ENCODE peak calls at places on chromosomes 6 and 20, in four cellular contexts. O is GM12878, E is HL-60, U is K562. Z is an unnamed sample.

GRCh38 chr6:80382796-80383195 is 276.3 kb downstream of the BCKDHB start:
- DNase-seq in O (no peak), E (no peak), U (no peak), Z (no peak)

GRCh38 chr6:160917581-160917980 is 74.0 kb upstream of the MAP3K4 start:
- DNase-seq in O (no peak), E (no peak), U (no peak), Z (no peak)

GRCh38 chr20:56626367-56627121 is 2.6 kb upstream of the TFAP2C start:
- DNase-seq in O (no peak), E (no peak), U (peak), Z (peak)

GRCh38 chr20:24483435-24484080 is 14.1 kb downstream of the SYNDIG1 start:
- DNase-seq in O (no peak), E (no peak), U (no peak), Z (no peak)

GRCh38 chr6:32554269-32554919 is 24.3 kb upstream of the HLA-DRB5 start:
- DNase-seq in O (no peak), E (no peak), U (no peak), Z (no peak)

GRCh38 chr20:56903421-56903820 is 274.3 kb downstream of the TFAP2C start:
- DNase-seq in O (no peak), E (no peak), U (no peak), Z (no peak)

GRCh38 chr6:31042801-31043200 is 32.5 kb downstream of the MUC22 start:
- DNase-seq in O (no peak), E (no peak), U (peak), Z (no peak)

GRCh38 chr20:4341804-4342560 is 326.6 kb upstream of the RNF24 start:
- DNase-seq in O (no peak), E (no peak), U (no peak), Z (no peak)

GRCh38 chr6:126804255-126805064 is 314.0 kb upstream of the RSPO3 start:
- DNase-seq in O (no peak), E (peak), U (peak), Z (peak)

GRCh38 chr20:10602141-10602660 is 71.6 kb downstream of the JAG1 start:
- DNase-seq in O (no peak), E (no peak), U (no peak), Z (no peak)

GRCh38 chr6:43052842-43053544 is 658 bp downstream of the CUL7 start:
- DNase-seq in O (no peak), E (no peak), U (no peak), Z (peak)

GRCh38 chr20:3156811-3157619 is 2.6 kb downstream of the FASTKD5 start:
- DNase-seq in O (peak), E (no peak), U (no peak), Z (no peak)

GRCh38 chr6:13576017-13576416 is 1.6 kb downstream of the SIRT5 start:
- DNase-seq in O (no peak), E (no peak), U (no peak), Z (no peak)

GRCh38 chr6:52020961-52021570 is 66.3 kb downstream of the PKHD1 start:
- DNase-seq in O (no peak), E (no peak), U (peak), Z (no peak)

GRCh38 chr20:25198663-25199363 is 3.3 kb downstream of the ENTPD6 start:
- DNase-seq in O (no peak), E (no peak), U (no peak), Z (no peak)

GRCh38 chr6:35044771-35045275 is 96.3 kb downstream of the TCP11 start:
- DNase-seq in O (no peak), E (no peak), U (no peak), Z (no peak)

GRCh38 chr6:81938991-81939773 is 186.7 kb upstream of the TENT5A start:
- DNase-seq in O (no peak), E (no peak), U (no peak), Z (no peak)

GRCh38 chr20:25160457-25160856 is 35.1 kb upstream of the ENTPD6 start:
- DNase-seq in O (no peak), E (no peak), U (no peak), Z (no peak)

GRCh38 chr20:34249291-34249690 is 8.1 kb downstream of the ASIP start:
- DNase-seq in O (peak), E (no peak), U (no peak), Z (no peak)

GRCh38 chr20:1833728-1834726 is 61.2 kb upstream of the SIRPA start:
- DNase-seq in O (no peak), E (no peak), U (no peak), Z (no peak)

GRCh38 chr6:47292944-47293343 is 16.8 kb downstream of the TNFRSF21 start:
- DNase-seq in O (no peak), E (no peak), U (no peak), Z (no peak)

GRCh38 chr6:139655783-139656705 is 281.6 kb upstream of the CITED2 start:
- DNase-seq in O (no peak), E (no peak), U (peak), Z (no peak)

GRCh38 chr6:111484655-111484974 is 1.6 kb upstream of the REV3L start:
- DNase-seq in O (no peak), E (no peak), U (no peak), Z (no peak)

GRCh38 chr6:33894438-33894837 is 90.6 kb upstream of the MLN start:
- DNase-seq in O (no peak), E (no peak), U (no peak), Z (no peak)

GRCh38 chr6:31396422-31397152 is 6.8 kb upstream of the MICA start:
- DNase-seq in O (no peak), E (peak), U (peak), Z (no peak)

GRCh38 chr6:152905551-152906299 is 77.1 kb downstream of the FBXO5 start:
- DNase-seq in O (no peak), E (no peak), U (no peak), Z (no peak)

GRCh38 chr20:24341781-24342180 is 127.6 kb upstream of the SYNDIG1 start:
- DNase-seq in O (no peak), E (no peak), U (no peak), Z (no peak)

GRCh38 chr6:89784838-89785237 is 34.8 kb downstream of the MDN1 start:
- DNase-seq in O (no peak), E (no peak), U (no peak), Z (no peak)

GRCh38 chr20:12028771-12029170 is 111.1 kb downstream of the BTBD3 start:
- DNase-seq in O (no peak), E (no peak), U (no peak), Z (no peak)

GRCh38 chr6:121531658-121532167 is 96.3 kb downstream of the GJA1 start:
- DNase-seq in O (no peak), E (no peak), U (no peak), Z (no peak)

GRCh38 chr6:160795716-160796115 is 93.7 kb downstream of the PLG start:
- DNase-seq in O (no peak), E (no peak), U (no peak), Z (no peak)

GRCh38 chr6:156953125-156953477 is 175.9 kb downstream of the ARID1B start:
- DNase-seq in O (no peak), E (no peak), U (no peak), Z (no peak)

GRCh38 chr6:75409286-75409685 is 84.3 kb downstream of the FILIP1 start:
- DNase-seq in O (no peak), E (no peak), U (no peak), Z (no peak)

GRCh38 chr6:107244742-107245470 is 129.6 kb upstream of the BEND3 start:
- DNase-seq in O (no peak), E (no peak), U (no peak), Z (no peak)

GRCh38 chr6:51480040-51480439 is 607.4 kb downstream of the PKHD1 start:
- DNase-seq in O (no peak), E (no peak), U (no peak), Z (no peak)

GRCh38 chr6:99618649-99619408 is 12.2 kb downstream of the PRDM13 start:
- DNase-seq in O (no peak), E (no peak), U (no peak), Z (no peak)

GRCh38 chr20:4014031-4014474 is 1.3 kb downstream of the RNF24 start:
- DNase-seq in O (no peak), E (peak), U (peak), Z (no peak)

GRCh38 chr6:118939683-118940082 is 4.7 kb upstream of the MCM9 start:
- DNase-seq in O (no peak), E (no peak), U (no peak), Z (no peak)
- TF ChIP-seq SPI1 in O (no peak), E (no peak), U (no peak), Z (no peak)

GRCh38 chr6:116406678-116407345 is 36.1 kb downstream of the DSE start:
- DNase-seq in O (no peak), E (no peak), U (no peak), Z (no peak)

GRCh38 chr6:116410945-116411623 is 40.3 kb downstream of the DSE start:
- DNase-seq in O (no peak), E (no peak), U (no peak), Z (no peak)

GRCh38 chr6:116412270-116412669 is 41.5 kb downstream of the DSE start:
- DNase-seq in O (no peak), E (no peak), U (no peak), Z (no peak)

GRCh38 chr6:116408476-116408875 is 37.7 kb downstream of the DSE start:
- DNase-seq in O (peak), E (no peak), U (no peak), Z (no peak)

DNA sequence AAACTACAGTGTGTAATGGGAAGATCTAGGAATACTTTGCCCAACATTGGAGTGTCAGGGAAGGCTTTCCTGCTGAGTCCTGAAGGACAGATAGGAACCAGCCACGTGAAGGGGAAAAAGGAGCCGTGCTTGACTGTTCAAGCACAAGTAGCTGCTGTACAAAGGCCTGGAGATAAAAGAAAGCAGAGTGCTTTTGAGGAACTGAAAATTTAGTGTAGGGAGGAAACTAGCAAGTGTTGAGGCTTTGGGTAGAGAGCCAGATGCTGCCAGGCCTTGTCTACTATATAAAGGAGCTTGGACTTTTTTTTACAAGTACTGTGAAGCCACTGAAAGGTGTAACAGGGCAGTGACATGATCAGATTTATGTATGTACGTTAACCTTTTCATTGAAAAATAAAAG is 39.0 kb downstream of the DSE start:
- DNase-seq in O (peak), E (no peak), U (no peak), Z (no peak)
- TF ChIP-seq SPI1 in O (peak), E (peak), U (no peak), Z (peak)

DNA sequence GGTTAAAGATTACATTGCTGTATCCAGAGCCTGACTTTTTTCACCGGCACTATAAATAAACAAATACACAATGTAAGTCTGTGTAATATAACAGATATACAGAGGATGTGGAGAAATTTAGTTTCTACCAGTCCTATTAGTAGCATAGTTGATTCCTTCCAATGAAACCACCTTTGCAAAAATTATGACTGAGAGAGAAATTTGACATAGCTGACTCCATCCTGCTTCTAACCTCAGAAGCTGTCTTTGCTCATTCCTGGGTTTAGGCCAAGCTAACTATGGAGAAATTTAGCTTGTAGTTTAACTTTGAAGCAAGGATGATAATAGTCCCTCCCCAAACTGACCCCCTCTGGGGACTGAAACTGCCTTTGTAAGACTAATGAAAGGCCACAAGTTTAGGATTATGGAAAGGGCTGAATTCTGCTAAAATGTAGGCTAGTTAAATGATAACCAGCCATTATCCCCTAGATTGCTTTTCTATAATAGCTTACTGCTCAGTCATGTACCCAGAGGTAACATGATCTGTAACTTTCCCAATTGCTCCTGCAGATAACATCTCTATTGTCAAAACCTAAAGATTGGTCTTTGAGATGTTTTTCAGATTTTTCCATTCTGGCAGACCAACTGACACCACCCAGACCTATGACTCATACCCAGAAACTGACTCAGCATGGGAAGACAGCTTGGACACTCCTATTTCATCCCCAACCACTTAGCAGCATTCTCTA is 172.8 kb upstream of the ARG1 start:
- DNase-seq in O (no peak), E (no peak), U (peak), Z (no peak)
- TF ChIP-seq SPI1 in O (no peak), E (no peak), U (no peak), Z (no peak)

GRCh38 chr6:26205625-26206574 is 118.7 kb downstream of the HFE start:
- DNase-seq in O (no peak), E (peak), U (no peak), Z (no peak)
- TF ChIP-seq SPI1 in O (peak), E (peak), U (peak), Z (peak)

GRCh38 chr20:46523696-46524328 is 10.5 kb upstream of the ZNF334 start:
- DNase-seq in O (no peak), E (no peak), U (no peak), Z (no peak)
- TF ChIP-seq SPI1 in O (no peak), E (no peak), U (no peak), Z (no peak)

DNA sequence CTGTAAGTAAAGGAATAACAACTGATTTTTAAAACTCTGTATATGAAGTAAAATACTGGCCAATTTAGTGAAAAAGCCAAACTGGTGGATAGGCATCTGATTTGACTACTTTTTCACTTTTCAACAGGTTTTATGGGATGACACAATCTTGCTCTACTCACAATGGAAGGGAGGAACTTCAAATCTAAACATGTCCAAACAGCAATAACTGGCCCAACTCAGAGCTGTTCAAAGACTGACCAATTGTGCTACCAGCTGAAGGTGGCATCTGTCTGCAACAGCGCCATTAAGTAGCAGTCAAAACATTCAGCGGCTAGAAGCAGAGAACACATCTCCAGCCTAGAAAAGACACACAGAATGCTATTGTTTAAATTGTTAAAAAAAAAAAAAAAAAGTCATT is 44.6 kb downstream of the SESN1 start:
- DNase-seq in O (no peak), E (no peak), U (no peak), Z (no peak)
- TF ChIP-seq SPI1 in O (no peak), E (no peak), U (no peak), Z (no peak)

GRCh38 chr20:14067631-14068030 is 72.3 kb downstream of the MACROD2 start:
- DNase-seq in O (no peak), E (no peak), U (no peak), Z (no peak)

GRCh38 chr20:14064921-14065320 is 69.6 kb downstream of the MACROD2 start:
- DNase-seq in O (no peak), E (no peak), U (no peak), Z (no peak)

GRCh38 chr20:14064333-14064732 is 69.0 kb downstream of the MACROD2 start:
- DNase-seq in O (no peak), E (no peak), U (no peak), Z (no peak)

GRCh38 chr20:14065774-14066173 is 70.5 kb downstream of the MACROD2 start:
- DNase-seq in O (no peak), E (no peak), U (no peak), Z (no peak)

DNA sequence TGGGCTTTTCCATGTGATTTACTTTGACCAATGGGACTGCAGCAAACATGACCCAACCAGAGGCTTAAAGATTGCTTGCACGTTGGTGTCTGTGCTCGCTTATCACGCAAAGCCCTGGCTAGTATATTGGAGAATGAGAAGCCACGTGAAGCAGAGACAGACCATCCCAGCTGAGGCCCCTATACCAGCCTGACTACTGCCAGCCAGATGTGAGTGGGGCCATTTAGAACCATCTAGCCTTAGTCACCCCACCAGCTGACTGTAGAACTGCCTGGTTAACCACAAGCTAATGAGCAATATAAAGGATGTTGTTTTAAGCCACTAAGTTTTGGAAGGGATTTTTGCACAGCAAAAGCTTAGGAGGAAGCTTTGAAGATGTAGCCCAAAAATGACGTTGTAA is 74.5 kb downstream of the MACROD2 start:
- DNase-seq in O (no peak), E (no peak), U (no peak), Z (no peak)
- TF ChIP-seq SPI1 in O (no peak), E (no peak), U (no peak), Z (no peak)

GRCh38 chr6:164099535-164099982 is 685.0 kb downstream of the QKI start:
- DNase-seq in O (no peak), E (no peak), U (no peak), Z (no peak)

GRCh38 chr6:164098857-164099534 is 684.5 kb downstream of the QKI start:
- DNase-seq in O (no peak), E (no peak), U (no peak), Z (no peak)

GRCh38 chr6:164097056-164097455 is 682.5 kb downstream of the QKI start:
- DNase-seq in O (no peak), E (no peak), U (no peak), Z (no peak)

GRCh38 chr6:164095056-164095455 is 680.5 kb downstream of the QKI start:
- DNase-seq in O (no peak), E (no peak), U (no peak), Z (no peak)

DNA sequence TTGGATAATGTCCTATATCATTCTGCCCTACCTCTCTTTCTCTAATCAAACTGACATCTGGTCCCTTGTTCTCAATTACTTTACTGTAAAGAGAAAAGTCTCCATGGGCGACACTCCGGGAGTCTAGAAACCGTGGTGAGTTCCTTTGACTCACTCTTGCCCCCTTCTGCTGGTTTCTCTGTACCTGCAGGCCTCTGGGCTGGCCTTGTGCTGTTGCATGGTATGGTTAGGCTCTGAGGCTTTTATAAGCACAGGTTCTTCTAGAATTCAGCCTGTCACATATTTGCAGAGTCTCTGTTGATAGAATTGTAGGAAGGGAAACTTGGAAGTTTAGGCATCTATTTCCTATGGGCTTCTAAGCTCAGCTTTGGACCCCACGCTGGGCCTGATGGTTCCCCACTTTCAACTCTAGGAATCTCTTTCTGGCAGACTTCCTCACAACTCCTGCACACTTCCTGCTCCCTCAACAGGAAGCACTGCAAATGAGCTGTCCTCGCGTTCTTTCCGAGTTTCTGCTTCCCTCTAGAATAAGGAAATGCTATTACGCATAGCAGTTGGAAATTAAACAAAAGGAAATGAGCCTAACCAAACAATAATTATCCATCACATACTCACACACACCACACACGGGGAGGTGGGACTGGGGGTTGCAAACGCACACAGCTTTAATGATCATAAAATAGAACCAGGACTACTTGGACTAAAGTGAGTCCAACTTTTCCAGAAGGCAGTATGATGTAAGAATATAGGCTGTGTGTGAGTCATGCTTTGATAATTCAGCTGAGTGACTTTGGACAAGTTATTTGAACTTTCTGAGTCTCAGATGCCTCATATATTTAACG is 683.3 kb downstream of the QKI start:
- DNase-seq in O (no peak), E (no peak), U (no peak), Z (no peak)
- TF ChIP-seq SPI1 in O (no peak), E (no peak), U (no peak), Z (no peak)

DNA sequence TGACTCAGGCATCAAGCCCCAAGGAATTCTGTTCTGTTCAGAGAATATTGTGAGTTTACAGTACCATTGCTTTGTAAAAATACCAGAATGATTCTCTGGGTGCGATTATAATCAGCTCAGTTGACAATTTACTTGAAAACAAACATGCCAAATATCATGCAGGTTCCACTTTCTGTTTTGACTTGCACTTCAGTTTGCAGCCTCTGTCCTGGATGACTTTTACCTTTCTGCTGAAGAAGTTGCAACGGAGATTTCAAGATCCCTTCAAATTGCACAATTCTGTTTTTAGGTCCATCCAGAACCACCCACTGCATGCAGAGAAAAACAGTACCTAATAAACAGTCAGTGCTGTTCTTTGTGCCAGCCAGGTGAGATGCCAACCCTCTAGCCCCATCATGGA is 3.4 kb downstream of the CD40 start:
- DNase-seq in O (no peak), E (no peak), U (no peak), Z (no peak)
- TF ChIP-seq SPI1 in O (no peak), E (no peak), U (no peak), Z (no peak)